ENCODE peak calls at places on chromosome 7, in six cellular contexts. One of them, this sample, is unnamed.

GRCh38 chr7:45092100-45092930 is 3.5 kb upstream of the NACAD start:
- DNase-seq in foreskin keratinocyte: peak; percentile 47
- DNase-seq in testis: no peak
- DNase-seq in sigmoid colon: peak; percentile 42
- DNase-seq in spleen: no peak
- DNase-seq in thoracic aorta: no peak
- DNase-seq in this sample: peak; percentile 45

GRCh38 chr7:30815016-30815854 is 44.0 kb downstream of the MINDY4 start:
- DNase-seq in foreskin keratinocyte: no peak
- DNase-seq in testis: no peak
- DNase-seq in sigmoid colon: peak; percentile 76
- DNase-seq in spleen: no peak
- DNase-seq in thoracic aorta: peak; percentile 39
- DNase-seq in this sample: no peak

GRCh38 chr7:86814980-86815379 is 171.3 kb downstream of the GRM3 start:
- DNase-seq in foreskin keratinocyte: no peak
- DNase-seq in testis: peak; percentile 19
- DNase-seq in sigmoid colon: no peak
- DNase-seq in spleen: no peak
- DNase-seq in thoracic aorta: no peak
- DNase-seq in this sample: peak; percentile 59

GRCh38 chr7:126083014-126083413 is 1153.4 kb upstream of the POT1 start:
- DNase-seq in foreskin keratinocyte: no peak
- DNase-seq in testis: no peak
- DNase-seq in sigmoid colon: no peak
- DNase-seq in spleen: no peak
- DNase-seq in thoracic aorta: no peak
- DNase-seq in this sample: no peak

GRCh38 chr7:90570373-90570959 is 25.7 kb upstream of the CDK14 start:
- DNase-seq in foreskin keratinocyte: no peak
- DNase-seq in testis: no peak
- DNase-seq in sigmoid colon: no peak
- DNase-seq in spleen: no peak
- DNase-seq in thoracic aorta: no peak
- DNase-seq in this sample: no peak

GRCh38 chr7:93538061-93538460 is 36.5 kb downstream of the CALCR start:
- DNase-seq in foreskin keratinocyte: no peak
- DNase-seq in testis: no peak
- DNase-seq in sigmoid colon: no peak
- DNase-seq in spleen: no peak
- DNase-seq in thoracic aorta: no peak
- DNase-seq in this sample: no peak

GRCh38 chr7:42108803-42109528 is 128.0 kb downstream of the GLI3 start:
- DNase-seq in foreskin keratinocyte: no peak
- DNase-seq in testis: no peak
- DNase-seq in sigmoid colon: no peak
- DNase-seq in spleen: no peak
- DNase-seq in thoracic aorta: no peak
- DNase-seq in this sample: peak; percentile 63

GRCh38 chr7:157650131-157650631 is 313.4 kb downstream of the DNAJB6 start:
- DNase-seq in foreskin keratinocyte: no peak
- DNase-seq in testis: no peak
- DNase-seq in sigmoid colon: no peak
- DNase-seq in spleen: peak; percentile 71
- DNase-seq in thoracic aorta: no peak
- DNase-seq in this sample: peak; percentile 26

GRCh38 chr7:100418930-100419659 is 9.4 kb downstream of the ZCWPW1 start:
- DNase-seq in foreskin keratinocyte: no peak
- DNase-seq in testis: no peak
- DNase-seq in sigmoid colon: no peak
- DNase-seq in spleen: no peak
- DNase-seq in thoracic aorta: no peak
- DNase-seq in this sample: no peak

GRCh38 chr7:55484834-55485233 is 87.5 kb downstream of the VOPP1 start:
- DNase-seq in foreskin keratinocyte: no peak
- DNase-seq in testis: no peak
- DNase-seq in sigmoid colon: no peak
- DNase-seq in spleen: no peak
- DNase-seq in thoracic aorta: no peak
- DNase-seq in this sample: peak; percentile 7

GRCh38 chr7:44273681-44274622 is 51.4 kb downstream of the CAMK2B start:
- DNase-seq in foreskin keratinocyte: no peak
- DNase-seq in testis: no peak
- DNase-seq in sigmoid colon: no peak
- DNase-seq in spleen: peak; percentile 50
- DNase-seq in thoracic aorta: no peak
- DNase-seq in this sample: no peak

GRCh38 chr7:134343796-134344195 is 27.1 kb upstream of the SLC35B4 start:
- DNase-seq in foreskin keratinocyte: no peak
- DNase-seq in testis: no peak
- DNase-seq in sigmoid colon: no peak
- DNase-seq in spleen: no peak
- DNase-seq in thoracic aorta: no peak
- DNase-seq in this sample: no peak

GRCh38 chr7:128752251-128752650 is 13.1 kb downstream of the CALU start:
- DNase-seq in foreskin keratinocyte: no peak
- DNase-seq in testis: no peak
- DNase-seq in sigmoid colon: no peak
- DNase-seq in spleen: no peak
- DNase-seq in thoracic aorta: no peak
- DNase-seq in this sample: no peak

GRCh38 chr7:102306916-102307677 is 20.4 kb downstream of the SH2B2 start:
- DNase-seq in foreskin keratinocyte: no peak
- DNase-seq in testis: no peak
- DNase-seq in sigmoid colon: no peak
- DNase-seq in spleen: peak; percentile 95
- DNase-seq in thoracic aorta: no peak
- DNase-seq in this sample: peak; percentile 84

GRCh38 chr7:45136106-45137060 is 21.2 kb upstream of the RAMP3 start:
- DNase-seq in foreskin keratinocyte: no peak
- DNase-seq in testis: peak; percentile 64
- DNase-seq in sigmoid colon: no peak
- DNase-seq in spleen: peak; percentile 73
- DNase-seq in thoracic aorta: no peak
- DNase-seq in this sample: peak; percentile 83

GRCh38 chr7:24836084-24836483 is 78.8 kb upstream of the GSDME start:
- DNase-seq in foreskin keratinocyte: no peak
- DNase-seq in testis: no peak
- DNase-seq in sigmoid colon: no peak
- DNase-seq in spleen: no peak
- DNase-seq in thoracic aorta: no peak
- DNase-seq in this sample: no peak

GRCh38 chr7:31883761-31884164 is 186.4 kb downstream of the PDE1C start:
- DNase-seq in foreskin keratinocyte: peak; percentile 59
- DNase-seq in testis: no peak
- DNase-seq in sigmoid colon: no peak
- DNase-seq in spleen: no peak
- DNase-seq in thoracic aorta: no peak
- DNase-seq in this sample: no peak

GRCh38 chr7:30466266-30466665 is 12.3 kb downstream of the NOD1 start:
- DNase-seq in foreskin keratinocyte: no peak
- DNase-seq in testis: no peak
- DNase-seq in sigmoid colon: peak; percentile 30
- DNase-seq in spleen: no peak
- DNase-seq in thoracic aorta: no peak
- DNase-seq in this sample: no peak

GRCh38 chr7:108448777-108449576 is 7.3 kb downstream of the NRCAM start:
- DNase-seq in foreskin keratinocyte: no peak
- DNase-seq in testis: no peak
- DNase-seq in sigmoid colon: no peak
- DNase-seq in spleen: no peak
- DNase-seq in thoracic aorta: no peak
- DNase-seq in this sample: no peak

GRCh38 chr7:46383605-46384004 is 462.5 kb upstream of the IGFBP3 start:
- DNase-seq in foreskin keratinocyte: peak; percentile 55
- DNase-seq in testis: no peak
- DNase-seq in sigmoid colon: no peak
- DNase-seq in spleen: no peak
- DNase-seq in thoracic aorta: no peak
- DNase-seq in this sample: no peak

GRCh38 chr7:91020611-91021385 is 243.4 kb upstream of the FZD1 start:
- DNase-seq in foreskin keratinocyte: no peak
- DNase-seq in testis: no peak
- DNase-seq in sigmoid colon: no peak
- DNase-seq in spleen: no peak
- DNase-seq in thoracic aorta: no peak
- DNase-seq in this sample: no peak

GRCh38 chr7:100720645-100721504 is 607 bp downstream of the EPO start:
- DNase-seq in foreskin keratinocyte: no peak
- DNase-seq in testis: no peak
- DNase-seq in sigmoid colon: no peak
- DNase-seq in spleen: no peak
- DNase-seq in thoracic aorta: no peak
- DNase-seq in this sample: peak; percentile 70

GRCh38 chr7:117775826-117776623 is 97.2 kb downstream of the CTTNBP2 start:
- DNase-seq in foreskin keratinocyte: no peak
- DNase-seq in testis: no peak
- DNase-seq in sigmoid colon: no peak
- DNase-seq in spleen: no peak
- DNase-seq in thoracic aorta: no peak
- DNase-seq in this sample: no peak

GRCh38 chr7:40299097-40299496 is 164.3 kb downstream of the SUGCT start:
- DNase-seq in foreskin keratinocyte: peak; percentile 85
- DNase-seq in testis: no peak
- DNase-seq in sigmoid colon: no peak
- DNase-seq in spleen: no peak
- DNase-seq in thoracic aorta: no peak
- DNase-seq in this sample: peak; percentile 45

GRCh38 chr7:30162622-30163124 is 27.9 kb downstream of the MTURN start:
- DNase-seq in foreskin keratinocyte: peak; percentile 67
- DNase-seq in testis: no peak
- DNase-seq in sigmoid colon: no peak
- DNase-seq in spleen: no peak
- DNase-seq in thoracic aorta: no peak
- DNase-seq in this sample: no peak

GRCh38 chr7:159025161-159025779 is 119.4 kb downstream of the VIPR2 start:
- DNase-seq in foreskin keratinocyte: no peak
- DNase-seq in testis: peak; percentile 8
- DNase-seq in sigmoid colon: peak; percentile 59
- DNase-seq in spleen: no peak
- DNase-seq in thoracic aorta: no peak
- DNase-seq in this sample: peak; percentile 24

GRCh38 chr7:159026271-159027047 is 118.2 kb downstream of the VIPR2 start:
- DNase-seq in foreskin keratinocyte: no peak
- DNase-seq in testis: peak; percentile 12
- DNase-seq in sigmoid colon: peak; percentile 67
- DNase-seq in spleen: no peak
- DNase-seq in thoracic aorta: no peak
- DNase-seq in this sample: peak; percentile 67

GRCh38 chr7:159027803-159028455 is 116.7 kb downstream of the VIPR2 start:
- DNase-seq in foreskin keratinocyte: peak; percentile 6
- DNase-seq in testis: peak; percentile 32
- DNase-seq in sigmoid colon: peak; percentile 60
- DNase-seq in spleen: no peak
- DNase-seq in thoracic aorta: no peak
- DNase-seq in this sample: peak; percentile 58

GRCh38 chr7:159028456-159029401 is 115.9 kb downstream of the VIPR2 start:
- DNase-seq in foreskin keratinocyte: no peak
- DNase-seq in testis: peak; percentile 10
- DNase-seq in sigmoid colon: peak; percentile 64
- DNase-seq in spleen: no peak
- DNase-seq in thoracic aorta: no peak
- DNase-seq in this sample: peak; percentile 45

GRCh38 chr7:159027091-159027802 is 117.4 kb downstream of the VIPR2 start:
- DNase-seq in foreskin keratinocyte: peak; percentile 12
- DNase-seq in testis: peak; percentile 12
- DNase-seq in sigmoid colon: peak; percentile 63
- DNase-seq in spleen: no peak
- DNase-seq in thoracic aorta: no peak
- DNase-seq in this sample: peak; percentile 54
- TF ChIP-seq CTCF in foreskin keratinocyte: no peak
- TF ChIP-seq CTCF in testis: no peak
- TF ChIP-seq CTCF in sigmoid colon: no peak
- TF ChIP-seq CTCF in spleen: no peak
- TF ChIP-seq CTCF in thoracic aorta: no peak
- TF ChIP-seq CTCF in this sample: no peak

GRCh38 chr7:50265968-50266694 is 38.4 kb upstream of the IKZF1 start:
- DNase-seq in foreskin keratinocyte: no peak
- DNase-seq in testis: no peak
- DNase-seq in sigmoid colon: no peak
- DNase-seq in spleen: no peak
- DNase-seq in thoracic aorta: no peak
- DNase-seq in this sample: no peak
- H3K4me1 ChIP-seq in foreskin keratinocyte: no peaks in the 10 kb centered on the region
- H3K4me1 ChIP-seq in testis: no peaks in the 10 kb centered on the region
- H3K4me1 ChIP-seq in sigmoid colon: no peaks in the 10 kb centered on the region
- H3K4me1 ChIP-seq in spleen: peaks cover 92% of the 10 kb centered on the region
- H3K4me1 ChIP-seq in thoracic aorta: no peaks in the 10 kb centered on the region
- H3K4me1 ChIP-seq in this sample: no peaks in the 10 kb centered on the region

GRCh38 chr7:77995717-77996116 is 197.1 kb downstream of the PHTF2 start:
- DNase-seq in foreskin keratinocyte: no peak
- DNase-seq in testis: no peak
- DNase-seq in sigmoid colon: no peak
- DNase-seq in spleen: no peak
- DNase-seq in thoracic aorta: no peak
- DNase-seq in this sample: peak; percentile 83
- TF ChIP-seq CTCF in foreskin keratinocyte: no peak
- TF ChIP-seq CTCF in testis: no peak
- TF ChIP-seq CTCF in sigmoid colon: no peak
- TF ChIP-seq CTCF in spleen: no peak
- TF ChIP-seq CTCF in thoracic aorta: no peak
- TF ChIP-seq CTCF in this sample: peak; percentile 79

GRCh38 chr7:22715969-22716368 is 11.0 kb upstream of the IL6 start:
- DNase-seq in foreskin keratinocyte: no peak
- DNase-seq in testis: no peak
- DNase-seq in sigmoid colon: no peak
- DNase-seq in spleen: no peak
- DNase-seq in thoracic aorta: no peak
- DNase-seq in this sample: no peak

GRCh38 chr7:22709857-22710256 is 17.1 kb upstream of the IL6 start:
- DNase-seq in foreskin keratinocyte: no peak
- DNase-seq in testis: no peak
- DNase-seq in sigmoid colon: no peak
- DNase-seq in spleen: no peak
- DNase-seq in thoracic aorta: no peak
- DNase-seq in this sample: no peak

GRCh38 chr7:22713463-22713862 is 13.5 kb upstream of the IL6 start:
- DNase-seq in foreskin keratinocyte: no peak
- DNase-seq in testis: no peak
- DNase-seq in sigmoid colon: no peak
- DNase-seq in spleen: no peak
- DNase-seq in thoracic aorta: no peak
- DNase-seq in this sample: no peak

GRCh38 chr7:22717760-22718159 is 9.2 kb upstream of the IL6 start:
- DNase-seq in foreskin keratinocyte: no peak
- DNase-seq in testis: no peak
- DNase-seq in sigmoid colon: no peak
- DNase-seq in spleen: no peak
- DNase-seq in thoracic aorta: no peak
- DNase-seq in this sample: no peak

DNA sequence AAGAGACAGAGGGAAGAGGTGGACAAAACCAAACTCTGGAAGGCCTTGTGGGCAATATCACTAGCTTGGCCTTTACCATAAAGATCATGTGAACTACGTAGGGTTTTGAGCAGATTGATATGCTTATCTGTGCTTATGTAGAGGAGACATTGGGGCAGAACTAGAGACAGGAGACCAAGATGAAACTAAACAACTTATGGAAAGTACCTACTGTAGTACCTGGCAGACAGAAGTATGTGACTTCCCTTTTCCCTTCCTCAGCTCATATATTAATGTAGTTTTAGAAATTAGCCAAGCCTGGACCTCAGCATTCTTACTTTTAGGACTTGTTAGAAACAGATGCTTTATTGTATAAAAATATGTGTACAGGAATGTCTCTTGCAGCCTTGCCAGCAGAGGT is 14.0 kb upstream of the IL6 start:
- DNase-seq in foreskin keratinocyte: no peak
- DNase-seq in testis: no peak
- DNase-seq in sigmoid colon: no peak
- DNase-seq in spleen: no peak
- DNase-seq in thoracic aorta: no peak
- DNase-seq in this sample: no peak
- H3K4me1 ChIP-seq in foreskin keratinocyte: no peaks in the 10 kb centered on the region
- H3K4me1 ChIP-seq in testis: no peaks in the 10 kb centered on the region
- H3K4me1 ChIP-seq in sigmoid colon: no peaks in the 10 kb centered on the region
- H3K4me1 ChIP-seq in spleen: no peaks in the 10 kb centered on the region
- H3K4me1 ChIP-seq in thoracic aorta: peaks cover 8% of the 10 kb centered on the region
- H3K4me1 ChIP-seq in this sample: peaks cover 3% of the 10 kb centered on the region